ENCODE peak calls at places on chromosomes 3 and 15, in five cellular contexts. Y, B, M, S and X are unnamed samples.

GRCh38 chr15:38367476-38367875 is 86.5 kb upstream of the FAM98B start:
- DNase-seq in Y (peak; percentile 22), B (peak; percentile 58), M (no peak), S (no peak), X (no peak)

GRCh38 chr3:62562017-62562416 is 188.7 kb upstream of the FEZF2 start:
- DNase-seq in Y (peak; percentile 85), B (peak; percentile 45), M (no peak), S (no peak), X (no peak)

GRCh38 chr3:32948625-32949445 is 2.6 kb upstream of the CCR4 start:
- DNase-seq in Y (no peak), B (no peak), M (no peak), S (no peak), X (no peak)

GRCh38 chr15:44102675-44103254 is 92.3 kb downstream of the FRMD5 start:
- DNase-seq in Y (peak; percentile 95), B (peak; percentile 89), M (no peak), S (no peak), X (no peak)

GRCh38 chr3:52507359-52507758 is 12.2 kb downstream of the STAB1 start:
- DNase-seq in Y (peak; percentile 52), B (peak; percentile 87), M (no peak), S (no peak), X (no peak)

GRCh38 chr15:50425219-50425618 is 1.0 kb downstream of the USP8 start:
- DNase-seq in Y (peak; percentile 5), B (peak; percentile 34), M (no peak), S (no peak), X (no peak)

GRCh38 chr15:62647195-62647865 is 395.2 kb upstream of the TPM1 start:
- DNase-seq in Y (peak; percentile 55), B (peak; percentile 45), M (no peak), S (no peak), X (no peak)

GRCh38 chr3:72750405-72750922 is 97.8 kb downstream of the SHQ1 start:
- DNase-seq in Y (no peak), B (no peak), M (no peak), S (no peak), X (no peak)

GRCh38 chr15:69996842-69997478 is 100.8 kb downstream of the TLE3 start:
- DNase-seq in Y (no peak), B (no peak), M (no peak), S (no peak), X (no peak)

GRCh38 chr15:88983861-88984429 is 70.8 kb upstream of the MFGE8 start:
- DNase-seq in Y (no peak), B (no peak), M (no peak), S (no peak), X (no peak)